ENCODE peak calls at places on chromosomes 4 and X, in five cellular contexts. M is EL; Q is tibial artery; H is activated CD4-positive, alpha-beta T cell treated with anti-CD3 and anti-CD28 coated beads, Interleukin-2, amount 10 ng/mL, durations not matched to agents 7 days and 5 days; U is GOT3. T is an unnamed sample.

GRCh38 chr4:15653430-15653829 is 1.7 kb downstream of the FBXL5 start:
- DNase-seq in M (peak; percentile 8), Q (no peak), H (no peak), U (no peak), T (no peak)

GRCh38 chrX:33160273-33160672 is 51.1 kb downstream of the DMD start:
- DNase-seq in M (no peak), Q (no peak), H (no peak), U (no peak), T (no peak)

GRCh38 chr4:184420881-184421416 is 53.4 kb downstream of the IRF2 start:
- DNase-seq in M (no peak), Q (no peak), H (no peak), U (no peak), T (no peak)

GRCh38 chr4:4326136-4326535 is 36.1 kb downstream of the ZBTB49 start:
- DNase-seq in M (no peak), Q (no peak), H (no peak), U (no peak), T (no peak)

GRCh38 chr4:170497105-170497504 is 407.3 kb upstream of the AADAT start:
- DNase-seq in M (peak; percentile 1), Q (no peak), H (peak; percentile 5), U (no peak), T (no peak)

GRCh38 chrX:41824551-41824950 is 98.8 kb downstream of the CASK start:
- DNase-seq in M (peak; percentile 69), Q (no peak), H (no peak), U (no peak), T (peak; percentile 46)

GRCh38 chr4:6542951-6543350 is 32.0 kb upstream of the MAN2B2 start:
- DNase-seq in M (no peak), Q (no peak), H (no peak), U (no peak), T (no peak)

GRCh38 chr4:138162259-138162658 is 79.9 kb downstream of the SLC7A11 start:
- DNase-seq in M (no peak), Q (no peak), H (no peak), U (no peak), T (no peak)

GRCh38 chr4:147787204-147787603 is 55.3 kb downstream of the ARHGAP10 start:
- DNase-seq in M (peak; percentile 80), Q (peak; percentile 38), H (no peak), U (no peak), T (peak; percentile 70)

GRCh38 chr4:17168571-17168970 is 270.1 kb upstream of the LDB2 start:
- DNase-seq in M (peak; percentile 61), Q (no peak), H (no peak), U (no peak), T (peak; percentile 47)

GRCh38 chr4:46922205-46922604 is 13.2 kb upstream of the COX7B2 start:
- DNase-seq in M (no peak), Q (no peak), H (no peak), U (no peak), T (no peak)

GRCh38 chr4:81472249-81473085 is 760 bp upstream of the RASGEF1B start:
- DNase-seq in M (peak; percentile 8), Q (peak; percentile 43), H (peak; percentile 50), U (no peak), T (peak; percentile 40)

GRCh38 chrX:40996886-40997530 is 88.2 kb upstream of the USP9X start:
- DNase-seq in M (peak; percentile 58), Q (peak; percentile 28), H (no peak), U (no peak), T (peak; percentile 38)

GRCh38 chrX:126551725-126552312 is 795 bp downstream of the DCAF12L1 start:
- DNase-seq in M (no peak), Q (no peak), H (no peak), U (no peak), T (no peak)

GRCh38 chrX:64977051-64977450 is 801 bp upstream of the ZC4H2 start:
- DNase-seq in M (no peak), Q (no peak), H (no peak), U (no peak), T (no peak)

GRCh38 chr4:2794707-2795557 is 2.0 kb downstream of the SH3BP2 start:
- DNase-seq in M (peak; percentile 88), Q (peak; percentile 73), H (no peak), U (no peak), T (peak; percentile 70)

GRCh38 chr4:81164623-81165416 is 50.2 kb downstream of the PRKG2 start:
- DNase-seq in M (peak; percentile 24), Q (no peak), H (no peak), U (no peak), T (peak; percentile 27)

GRCh38 chrX:22922961-22923360 is 76.8 kb upstream of the DDX53 start:
- DNase-seq in M (peak; percentile 26), Q (no peak), H (no peak), U (no peak), T (no peak)

GRCh38 chr4:96993528-96993927 is 1149.7 kb downstream of the STPG2 start:
- DNase-seq in M (no peak), Q (no peak), H (no peak), U (no peak), T (no peak)

GRCh38 chr4:53015681-53016080 is 153.6 kb downstream of the RASL11B start:
- DNase-seq in M (peak; percentile 54), Q (peak; percentile 33), H (peak; percentile 13), U (no peak), T (no peak)

GRCh38 chrX:149652232-149652981 is 20.8 kb upstream of the TMEM185A start:
- DNase-seq in M (no peak), Q (no peak), H (no peak), U (no peak), T (no peak)

GRCh38 chrX:39385022-39385421 is 583.8 kb downstream of the MID1IP1 start:
- DNase-seq in M (no peak), Q (no peak), H (no peak), U (no peak), T (no peak)

GRCh38 chr4:173218411-173219125 is 50.0 kb downstream of the GALNT7 start:
- DNase-seq in M (peak; percentile 92), Q (no peak), H (no peak), U (no peak), T (peak; percentile 24)

GRCh38 chr4:175066923-175067627 is 148.9 kb downstream of the ADAM29 start:
- DNase-seq in M (no peak), Q (no peak), H (no peak), U (no peak), T (no peak)

GRCh38 chr4:182245041-182245440 is 1.8 kb downstream of the TENM3 start:
- DNase-seq in M (no peak), Q (no peak), H (no peak), U (no peak), T (no peak)

GRCh38 chr4:101282076-101282844 is 65.1 kb downstream of the PPP3CA start:
- DNase-seq in M (no peak), Q (peak; percentile 28), H (peak; percentile 24), U (no peak), T (no peak)

GRCh38 chrX:155874571-155875244 is 6.4 kb upstream of the VAMP7 start:
- DNase-seq in M (peak; percentile 5), Q (no peak), H (no peak), U (no peak), T (no peak)